ENCODE peak calls at places on chromosome X, in eight cellular contexts. H is HTR-8/SVneo; R is HT-29; I is Kasumi-1; Q is uterus; W is activated naive CD8-positive, alpha-beta T cell treated with anti-CD3 and anti-CD28 coated beads for 36 hours; D is mesenchymal stem cell; M is foreskin fibroblast. Y is an unnamed sample.

GRCh38 chrX:1392376-1393130 is 640 bp upstream of the SLC25A6 start:
- DNase-seq in H (peak; percentile 44), R (peak; percentile 56), I (no peak), Q (no peak), W (peak; percentile 64), D (peak; percentile 78), M (peak; percentile 77), Y (no peak)

GRCh38 chrX:25072247-25072646 is 56.5 kb upstream of the ARX start:
- DNase-seq in H (no peak), R (no peak), I (peak; percentile 7), Q (no peak), W (no peak), D (no peak), M (no peak), Y (no peak)

GRCh38 chrX:2220829-2221567 is 279.8 kb downstream of the DHRSX start:
- DNase-seq in H (no peak), R (no peak), I (no peak), Q (no peak), W (no peak), D (no peak), M (no peak), Y (no peak)

GRCh38 chrX:104085919-104086318 is 9.9 kb upstream of the TMSB15C start:
- DNase-seq in H (no peak), R (no peak), I (no peak), Q (no peak), W (no peak), D (no peak), M (no peak), Y (no peak)

GRCh38 chrX:102934624-102935023 is 2.4 kb upstream of the RAB40AL start:
- DNase-seq in H (no peak), R (peak; percentile 48), I (peak; percentile 38), Q (no peak), W (peak; percentile 6), D (peak; percentile 26), M (peak; percentile 51), Y (no peak)

GRCh38 chrX:46381630-46382029 is 163.6 kb downstream of the ZNF674 start:
- DNase-seq in H (no peak), R (peak; percentile 76), I (peak; percentile 52), Q (no peak), W (peak; percentile 11), D (peak; percentile 10), M (peak; percentile 49), Y (no peak)

GRCh38 chrX:63739885-63740284 is 45.1 kb downstream of the ARHGEF9 start:
- DNase-seq in H (no peak), R (no peak), I (no peak), Q (no peak), W (no peak), D (no peak), M (no peak), Y (no peak)

GRCh38 chrX:77085372-77085771 is 361.8 kb upstream of the FGF16 start:
- DNase-seq in H (no peak), R (no peak), I (no peak), Q (no peak), W (no peak), D (no peak), M (no peak), Y (no peak)

GRCh38 chrX:107982356-107982755 is at the start of gene TEX13B:
- DNase-seq in H (no peak), R (no peak), I (no peak), Q (no peak), W (no peak), D (no peak), M (no peak), Y (no peak)

GRCh38 chrX:34656842-34657780 is at the start of gene TMEM47:
- DNase-seq in H (peak; percentile 27), R (no peak), I (peak; percentile 25), Q (peak; percentile 77), W (peak; percentile 2), D (peak; percentile 83), M (peak; percentile 85), Y (peak; percentile 34)

GRCh38 chrX:72295745-72296144 is 10.0 kb downstream of the CITED1 start:
- DNase-seq in H (no peak), R (no peak), I (no peak), Q (no peak), W (no peak), D (no peak), M (no peak), Y (no peak)

GRCh38 chrX:154458954-154459829 is 1.1 kb downstream of the PLXNA3 start:
- DNase-seq in H (no peak), R (peak; percentile 45), I (no peak), Q (no peak), W (no peak), D (no peak), M (peak; percentile 43), Y (no peak)

GRCh38 chrX:17559728-17560379 is 177.4 kb upstream of the SCML1 start:
- DNase-seq in H (peak; percentile 59), R (peak; percentile 73), I (peak; percentile 2), Q (no peak), W (no peak), D (peak; percentile 41), M (peak; percentile 91), Y (no peak)

GRCh38 chrX:145821291-145821897 is 3.8 kb downstream of the SLITRK2 start:
- DNase-seq in H (no peak), R (no peak), I (no peak), Q (no peak), W (no peak), D (no peak), M (no peak), Y (no peak)